ENCODE peak calls at places on chromosome 6, in seven cellular contexts. R is kidney epithelial cell, X is cardiac muscle cell, S is GM06990, K is lung, L is brain microvascular endothelial cell, V is choroid plexus epithelial cell. O is an unnamed sample.
A peak's percentile ranks its signal among the peaks of the same experiment; 100 is the strongest.

GRCh38 chr6:30912746-30913520 is 1.1 kb upstream of the VARS2 start:
- DNase-seq in L (no peak), R (no peak), S (no peak), K (no peak), X (no peak), V (no peak), O (no peak)

GRCh38 chr6:74587386-74587785 is 618.5 kb downstream of the COL12A1 start:
- DNase-seq in K (no peak), R (no peak), L (no peak), X (no peak), V (no peak), S (no peak), O (no peak)

GRCh38 chr6:95094751-95095150 is 482.6 kb upstream of the MANEA start:
- DNase-seq in L (peak; percentile 13), V (peak; percentile 70), S (no peak), K (no peak), X (peak; percentile 12), R (peak; percentile 63), O (peak; percentile 81)

GRCh38 chr6:135280375-135281136 is 99.4 kb downstream of the MYB start:
- DNase-seq in V (no peak), R (no peak), L (no peak), S (no peak), X (peak; percentile 82), K (no peak), O (peak; percentile 71)

GRCh38 chr6:109690373-109690739 is 646 bp downstream of the AK9 start:
- DNase-seq in S (peak; percentile 61), R (no peak), K (peak; percentile 66), X (no peak), V (no peak), L (no peak), O (no peak)

GRCh38 chr6:686528-686927 is 6.4 kb downstream of the EXOC2 start:
- DNase-seq in R (no peak), X (peak; percentile 16), V (no peak), K (no peak), L (no peak), S (no peak), O (no peak)

GRCh38 chr6:123565529-123565928 is 71.2 kb downstream of the TRDN start:
- DNase-seq in S (no peak), V (no peak), X (no peak), L (no peak), R (no peak), K (no peak), O (no peak)

GRCh38 chr6:116969211-116969863 is 92.3 kb downstream of the RFX6 start:
- DNase-seq in X (peak; percentile 65), V (peak; percentile 80), R (no peak), L (peak; percentile 34), K (no peak), S (no peak), O (peak; percentile 73)

GRCh38 chr6:84645000-84645399 is 119.4 kb downstream of the TBX18 start:
- DNase-seq in S (no peak), K (no peak), V (peak; percentile 65), X (peak; percentile 48), L (peak; percentile 28), R (peak; percentile 42), O (peak; percentile 58)

GRCh38 chr6:7086488-7086887 is 21.3 kb upstream of the RREB1 start:
- DNase-seq in V (peak; percentile 31), S (peak; percentile 74), R (no peak), K (peak; percentile 30), X (peak; percentile 46), L (no peak), O (peak; percentile 30)

GRCh38 chr6:141252828-141253608 is 879.7 kb upstream of the GJE1 start:
- DNase-seq in K (no peak), R (no peak), L (no peak), V (peak; percentile 61), S (no peak), X (peak; percentile 30), O (peak; percentile 43)

GRCh38 chr6:64815718-64816117 is 891.3 kb downstream of the EYS start:
- DNase-seq in K (no peak), X (peak; percentile 74), S (no peak), V (peak; percentile 70), R (no peak), L (no peak), O (peak; percentile 5)

DNA sequence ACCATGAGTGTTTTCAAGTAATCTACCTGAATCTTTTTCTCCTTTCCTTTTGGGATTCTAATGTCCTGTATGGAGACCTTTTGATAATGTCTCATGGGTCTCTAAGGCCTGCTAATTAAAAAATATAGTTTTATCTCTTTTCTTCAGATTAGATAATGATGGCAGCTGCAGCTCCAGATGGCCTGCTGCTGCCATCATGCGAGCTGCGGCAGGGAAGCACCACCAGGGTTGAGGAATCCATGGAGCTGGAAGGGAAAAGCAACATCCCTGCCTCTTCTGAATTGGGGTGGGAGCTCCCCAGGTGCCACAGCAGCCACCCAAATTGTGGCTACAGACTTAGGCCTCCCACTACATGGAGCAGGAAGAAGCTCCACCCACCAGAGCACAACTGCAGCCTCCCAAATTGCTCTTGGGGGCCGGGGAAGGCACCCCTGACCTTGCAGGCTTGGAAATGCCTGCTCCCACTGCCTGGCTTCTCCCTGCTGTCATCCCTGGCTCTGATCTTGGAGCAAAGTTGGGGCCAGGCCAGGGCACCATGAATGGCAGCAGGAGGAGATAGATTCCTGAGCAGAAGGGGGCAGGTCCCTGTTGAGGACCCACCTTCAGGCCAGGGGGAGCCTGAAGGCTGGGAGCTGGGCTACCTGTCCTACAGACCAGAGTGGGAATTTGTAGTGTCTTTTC is 189.6 kb upstream of the MAN1A1 start:
- DNase-seq in R (no peak), L (no peak), X (no peak), S (no peak), K (no peak), V (no peak), O (no peak)
- TF ChIP-seq CTCF in R (no peak), L (no peak), X (no peak), S (no peak), K (no peak), V (no peak), O (no peak)

GRCh38 chr6:3843379-3844096 is 5.6 kb upstream of the FAM50B start:
- DNase-seq in L (no peak), X (no peak), R (no peak), S (no peak), V (no peak), K (no peak), O (no peak)
- H3K4me3 ChIP-seq in L (no peak overlapping the region), X (no peak overlapping the region), R (no peak overlapping the region), S (no peak overlapping the region), V (no peak overlapping the region), K (no peak overlapping the region), O (no peak overlapping the region)

DNA sequence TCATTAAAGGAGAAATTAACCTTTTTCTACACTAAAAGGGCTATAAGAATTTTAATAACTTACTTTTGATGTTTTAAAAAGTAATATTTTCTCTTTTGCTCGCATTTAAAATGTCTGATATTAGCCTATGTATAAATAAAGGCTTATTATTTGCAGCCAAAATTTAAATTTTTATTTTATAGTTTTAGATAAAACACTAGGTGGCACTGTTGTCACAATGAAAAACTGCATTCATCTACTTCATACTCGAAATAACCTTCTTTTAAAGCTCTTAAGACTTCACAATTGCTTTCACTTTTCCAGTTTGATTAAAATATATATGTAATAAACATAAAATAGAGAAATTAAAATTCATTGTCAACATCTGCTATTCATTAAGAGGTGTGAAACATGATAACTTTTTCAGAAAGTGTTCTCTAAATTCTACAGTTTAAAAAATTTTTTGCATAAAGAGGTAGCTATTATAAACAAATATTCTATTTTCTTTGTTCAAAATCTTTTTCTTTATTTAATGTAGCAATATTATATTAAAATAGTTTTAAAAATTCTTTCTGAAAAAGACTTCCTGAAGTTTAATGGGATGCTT is 78.8 kb upstream of the DEFB112 start:
- DNase-seq in K (no peak), L (no peak), R (no peak), X (peak; percentile 38), V (peak; percentile 46), S (no peak), O (peak; percentile 33)
- TF ChIP-seq CTCF in K (no peak), L (peak; percentile 12), R (peak; percentile 22), X (peak; percentile 42), V (peak; percentile 45), S (peak; percentile 35), O (peak; percentile 16)

DNA sequence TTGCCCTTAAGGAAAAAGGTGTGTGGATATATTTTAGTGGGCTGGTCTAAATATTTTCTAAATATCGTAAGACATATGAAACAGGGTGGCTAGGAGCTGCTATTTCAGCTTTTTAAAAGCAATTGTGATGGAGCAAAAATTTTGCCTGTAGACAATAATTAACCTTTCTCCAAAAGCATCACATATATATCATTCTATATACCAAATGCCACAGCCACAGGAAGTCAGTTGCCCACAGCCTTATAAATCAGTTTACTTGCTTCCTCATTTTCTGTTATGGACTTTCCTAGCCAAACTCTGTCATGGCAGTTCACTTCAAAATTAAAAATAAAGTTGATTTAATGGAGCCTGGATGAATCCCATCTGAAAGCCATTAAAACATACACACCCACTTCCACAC is 93.4 kb upstream of the NHSL1 start:
- DNase-seq in R (no peak), K (no peak), S (no peak), V (no peak), X (no peak), L (no peak), O (no peak)
- H3K4me3 ChIP-seq in R (no peak overlapping the region), K (no peak overlapping the region), S (peak overlapping the region; percentile 45), V (no peak overlapping the region), X (no peak overlapping the region), L (no peak overlapping the region), O (peak overlapping the region; percentile 41)

GRCh38 chr6:36428911-36429310 is 13.7 kb downstream of the PXT1 start:
- DNase-seq in S (no peak), X (no peak), K (no peak), V (no peak), R (no peak), L (no peak), O (peak; percentile 39)
- TF ChIP-seq CTCF in S (peak; percentile 35), X (no peak), K (no peak), V (no peak), R (peak; percentile 24), L (peak; percentile 47), O (no peak)

GRCh38 chr6:125682939-125683338 is 66.5 kb upstream of the HEY2 start:
- DNase-seq in R (no peak), V (no peak), X (no peak), K (no peak), S (no peak), L (no peak), O (no peak)

GRCh38 chr6:125674230-125674629 is 75.2 kb upstream of the HEY2 start:
- DNase-seq in V (no peak), X (no peak), R (no peak), S (no peak), L (no peak), K (no peak), O (no peak)

GRCh38 chr6:125678601-125679000 is 70.8 kb upstream of the HEY2 start:
- DNase-seq in L (no peak), V (no peak), X (no peak), S (no peak), R (no peak), K (no peak), O (no peak)

GRCh38 chr6:125679651-125680050 is 69.8 kb upstream of the HEY2 start:
- DNase-seq in L (no peak), S (no peak), V (no peak), X (no peak), K (no peak), R (no peak), O (no peak)

GRCh38 chr6:125679128-125679527 is 70.3 kb upstream of the HEY2 start:
- DNase-seq in R (no peak), K (no peak), V (no peak), X (no peak), L (no peak), S (no peak), O (no peak)
- H3K4me3 ChIP-seq in R (no peak overlapping the region), K (no peak overlapping the region), V (no peak overlapping the region), X (no peak overlapping the region), L (no peak overlapping the region), S (no peak overlapping the region), O (no peak overlapping the region)